ENCODE peak calls at places on chromosomes 11 and 22, in five cellular contexts. J, A, D, Z and R are unnamed samples.

GRCh38 chr11:58647866-58648265 is 25.4 kb downstream of the CNTF start:
- DNase-seq in J (no peak), A (peak; percentile 34), D (no peak), Z (no peak), R (no peak)

GRCh38 chr11:11620966-11621880 is 582 bp downstream of the GALNT18 start:
- DNase-seq in J (peak; percentile 61), A (peak; percentile 76), D (peak; percentile 62), Z (no peak), R (no peak)

GRCh38 chr11:31325162-31325561 is 44.4 kb downstream of the DCDC1 start:
- DNase-seq in J (no peak), A (no peak), D (no peak), Z (no peak), R (no peak)

GRCh38 chr11:130612291-130612802 is 163.9 kb downstream of the ADAMTS15 start:
- DNase-seq in J (no peak), A (no peak), D (no peak), Z (no peak), R (no peak)

GRCh38 chr11:124301482-124301881 is 12.3 kb downstream of the OR8D1 start:
- DNase-seq in J (peak; percentile 5), A (no peak), D (no peak), Z (no peak), R (no peak)

GRCh38 chr11:47337229-47337924 is 15.1 kb downstream of the MYBPC3 start:
- DNase-seq in J (no peak), A (no peak), D (peak; percentile 8), Z (no peak), R (no peak)

GRCh38 chr22:42608481-42609361 is 6.0 kb downstream of the POLDIP3 start:
- DNase-seq in J (peak; percentile 85), A (no peak), D (peak; percentile 31), Z (no peak), R (no peak)

GRCh38 chr11:1478011-1478410 is 8.6 kb downstream of the MOB2 start:
- DNase-seq in J (no peak), A (no peak), D (no peak), Z (no peak), R (no peak)

GRCh38 chr22:19845369-19845722 is 9.3 kb downstream of the GNB1L start:
- DNase-seq in J (no peak), A (no peak), D (no peak), Z (no peak), R (no peak)

GRCh38 chr11:120714448-120714847 is 202.9 kb downstream of the GRIK4 start:
- DNase-seq in J (no peak), A (no peak), D (no peak), Z (no peak), R (no peak)

GRCh38 chr11:112999518-112999917 is 38.3 kb downstream of the NCAM1 start:
- DNase-seq in J (no peak), A (no peak), D (no peak), Z (no peak), R (no peak)

GRCh38 chr11:92340839-92341238 is 116.2 kb downstream of the FAT3 start:
- DNase-seq in J (no peak), A (peak; percentile 34), D (peak; percentile 45), Z (no peak), R (no peak)

GRCh38 chr11:86103808-86104207 is 34.9 kb upstream of the PICALM start:
- DNase-seq in J (peak; percentile 84), A (no peak), D (no peak), Z (no peak), R (no peak)

GRCh38 chr11:68941324-68942089 is 37.8 kb downstream of the IGHMBP2 start:
- DNase-seq in J (no peak), A (no peak), D (no peak), Z (no peak), R (no peak)

GRCh38 chr22:37176464-37177061 is 11.5 kb downstream of the C1QTNF6 start:
- DNase-seq in J (peak; percentile 82), A (no peak), D (no peak), Z (no peak), R (no peak)

GRCh38 chr11:11444027-11444799 is 91.2 kb upstream of the CSNK2A3 start:
- DNase-seq in J (no peak), A (no peak), D (no peak), Z (no peak), R (no peak)

GRCh38 chr22:46114518-46115387 is 35.6 kb upstream of the PPARA start:
- DNase-seq in J (no peak), A (no peak), D (no peak), Z (no peak), R (no peak)

GRCh38 chr11:112507281-112507680 is 246.6 kb upstream of the PLET1 start:
- DNase-seq in J (no peak), A (no peak), D (peak; percentile 16), Z (no peak), R (no peak)

GRCh38 chr11:1026641-1027482 is 9.7 kb downstream of the MUC6 start:
- DNase-seq in J (no peak), A (no peak), D (no peak), Z (no peak), R (no peak)

GRCh38 chr22:22944268-22944985 is 56.8 kb downstream of the IGLL5 start:
- DNase-seq in J (no peak), A (no peak), D (no peak), Z (no peak), R (no peak)

GRCh38 chr22:48263431-48263765 is 1500.9 kb downstream of the TBC1D22A start:
- DNase-seq in J (no peak), A (no peak), D (no peak), Z (no peak), R (no peak)

GRCh38 chr22:42061041-42061440 is 9.6 kb downstream of the NAGA start:
- DNase-seq in J (no peak), A (no peak), D (no peak), Z (no peak), R (no peak)

GRCh38 chr11:43868852-43869567 is 11.6 kb upstream of the ALKBH3 start:
- DNase-seq in J (peak; percentile 14), A (peak; percentile 11), D (no peak), Z (no peak), R (no peak)

GRCh38 chr11:16363709-16364108 is 7.4 kb upstream of the SOX6 start:
- DNase-seq in J (no peak), A (no peak), D (no peak), Z (no peak), R (no peak)

GRCh38 chr11:75759832-75760231 is 8.7 kb upstream of the DGAT2 start:
- DNase-seq in J (no peak), A (no peak), D (no peak), Z (no peak), R (no peak)

GRCh38 chr22:37824674-37825641 is 1.8 kb downstream of the GALR3 start:
- DNase-seq in J (no peak), A (no peak), D (peak; percentile 77), Z (no peak), R (no peak)

GRCh38 chr11:72223615-72224586 is 666 bp upstream of the INPPL1 start:
- DNase-seq in J (peak; percentile 48), A (peak; percentile 63), D (peak; percentile 57), Z (peak; percentile 24), R (no peak)

GRCh38 chr11:61158691-61159381 is 2.4 kb downstream of the VPS37C start:
- DNase-seq in J (no peak), A (no peak), D (no peak), Z (no peak), R (no peak)

GRCh38 chr11:122207921-122208764 is 92.1 kb upstream of the BLID start:
- DNase-seq in J (no peak), A (no peak), D (no peak), Z (no peak), R (no peak)

GRCh38 chr22:32571764-32572163 is 97.2 kb downstream of the FBXO7 start:
- DNase-seq in J (no peak), A (no peak), D (no peak), Z (no peak), R (no peak)

GRCh38 chr22:23700706-23701105 is 9.9 kb downstream of the RGL4 start:
- DNase-seq in J (no peak), A (no peak), D (no peak), Z (no peak), R (no peak)

GRCh38 chr22:42269407-42270177 is 861 bp downstream of the TCF20 start:
- DNase-seq in J (no peak), A (peak; percentile 68), D (peak; percentile 81), Z (peak; percentile 35), R (no peak)

GRCh38 chr11:105056446-105056845 is 11.3 kb upstream of the CARD16 start:
- DNase-seq in J (no peak), A (no peak), D (no peak), Z (no peak), R (no peak)